ENCODE peak calls at places on chromosomes 11 and 22, in nine cellular contexts. One of them, this sample, is unnamed.

GRCh38 chr11:7675640-7676039 is 2.3 kb upstream of the CYB5R2 start:
- DNase-seq in Peyer's patch: no peak
- DNase-seq in nephron progenitor cell: no peak
- DNase-seq in AG04450: no peak
- DNase-seq in fibroblast of pulmonary artery: no peak
- DNase-seq in omental fat pad: no peak
- DNase-seq in HL-60: no peak
- DNase-seq in A549: no peak
- DNase-seq in stomach: no peak
- DNase-seq in this sample: no peak

GRCh38 chr22:27435839-27436581 is 365.5 kb downstream of the MN1 start:
- DNase-seq in Peyer's patch: no peak
- DNase-seq in nephron progenitor cell: peak
- DNase-seq in AG04450: peak
- DNase-seq in fibroblast of pulmonary artery: peak
- DNase-seq in omental fat pad: no peak
- DNase-seq in HL-60: no peak
- DNase-seq in A549: no peak
- DNase-seq in stomach: no peak
- DNase-seq in this sample: no peak

GRCh38 chr11:101848262-101848661 is 66.5 kb upstream of the CEP126 start:
- DNase-seq in Peyer's patch: no peak
- DNase-seq in nephron progenitor cell: no peak
- DNase-seq in AG04450: no peak
- DNase-seq in fibroblast of pulmonary artery: peak
- DNase-seq in omental fat pad: no peak
- DNase-seq in HL-60: no peak
- DNase-seq in A549: no peak
- DNase-seq in stomach: no peak
- DNase-seq in this sample: no peak

GRCh38 chr11:94837317-94837716 is 69.2 kb downstream of the AMOTL1 start:
- DNase-seq in Peyer's patch: no peak
- DNase-seq in nephron progenitor cell: no peak
- DNase-seq in AG04450: no peak
- DNase-seq in fibroblast of pulmonary artery: no peak
- DNase-seq in omental fat pad: no peak
- DNase-seq in HL-60: no peak
- DNase-seq in A549: no peak
- DNase-seq in stomach: no peak
- DNase-seq in this sample: no peak

GRCh38 chr11:64875369-64876225 is 2.8 kb downstream of the EHD1 start:
- DNase-seq in Peyer's patch: no peak
- DNase-seq in nephron progenitor cell: no peak
- DNase-seq in AG04450: no peak
- DNase-seq in fibroblast of pulmonary artery: no peak
- DNase-seq in omental fat pad: no peak
- DNase-seq in HL-60: peak
- DNase-seq in A549: no peak
- DNase-seq in stomach: no peak
- DNase-seq in this sample: no peak

GRCh38 chr11:94879006-94879405 is 94.3 kb downstream of the CWC15 start:
- DNase-seq in Peyer's patch: no peak
- DNase-seq in nephron progenitor cell: no peak
- DNase-seq in AG04450: no peak
- DNase-seq in fibroblast of pulmonary artery: no peak
- DNase-seq in omental fat pad: no peak
- DNase-seq in HL-60: no peak
- DNase-seq in A549: no peak
- DNase-seq in stomach: no peak
- DNase-seq in this sample: no peak

GRCh38 chr11:111775024-111775710 is 9.0 kb upstream of the PPP2R1B start:
- DNase-seq in Peyer's patch: no peak
- DNase-seq in nephron progenitor cell: no peak
- DNase-seq in AG04450: no peak
- DNase-seq in fibroblast of pulmonary artery: peak
- DNase-seq in omental fat pad: no peak
- DNase-seq in HL-60: no peak
- DNase-seq in A549: no peak
- DNase-seq in stomach: peak
- DNase-seq in this sample: no peak

GRCh38 chr11:126700773-126701554 is 299.6 kb downstream of the KIRREL3 start:
- DNase-seq in Peyer's patch: no peak
- DNase-seq in nephron progenitor cell: no peak
- DNase-seq in AG04450: no peak
- DNase-seq in fibroblast of pulmonary artery: no peak
- DNase-seq in omental fat pad: no peak
- DNase-seq in HL-60: no peak
- DNase-seq in A549: no peak
- DNase-seq in stomach: no peak
- DNase-seq in this sample: peak

GRCh38 chr22:30606455-30607299 is at the start of gene TCN2:
- DNase-seq in Peyer's patch: peak
- DNase-seq in nephron progenitor cell: peak
- DNase-seq in AG04450: no peak
- DNase-seq in fibroblast of pulmonary artery: peak
- DNase-seq in omental fat pad: peak
- DNase-seq in HL-60: peak
- DNase-seq in A549: peak
- DNase-seq in stomach: peak
- DNase-seq in this sample: peak

GRCh38 chr22:20957118-20957690 is 9.9 kb upstream of the AIFM3 start:
- DNase-seq in Peyer's patch: peak
- DNase-seq in nephron progenitor cell: peak
- DNase-seq in AG04450: no peak
- DNase-seq in fibroblast of pulmonary artery: no peak
- DNase-seq in omental fat pad: no peak
- DNase-seq in HL-60: peak
- DNase-seq in A549: peak
- DNase-seq in stomach: peak
- DNase-seq in this sample: peak

GRCh38 chr11:28169816-28170215 is 61.6 kb downstream of the METTL15 start:
- DNase-seq in Peyer's patch: no peak
- DNase-seq in nephron progenitor cell: no peak
- DNase-seq in AG04450: no peak
- DNase-seq in fibroblast of pulmonary artery: peak
- DNase-seq in omental fat pad: no peak
- DNase-seq in HL-60: no peak
- DNase-seq in A549: no peak
- DNase-seq in stomach: no peak
- DNase-seq in this sample: no peak

GRCh38 chr11:47928426-47928825 is 51.9 kb upstream of the PTPRJ start:
- DNase-seq in Peyer's patch: no peak
- DNase-seq in nephron progenitor cell: no peak
- DNase-seq in AG04450: no peak
- DNase-seq in fibroblast of pulmonary artery: no peak
- DNase-seq in omental fat pad: no peak
- DNase-seq in HL-60: no peak
- DNase-seq in A549: no peak
- DNase-seq in stomach: no peak
- DNase-seq in this sample: no peak

GRCh38 chr11:120326228-120326627 is 1.1 kb downstream of the TLCD5 start:
- DNase-seq in Peyer's patch: no peak
- DNase-seq in nephron progenitor cell: no peak
- DNase-seq in AG04450: no peak
- DNase-seq in fibroblast of pulmonary artery: peak
- DNase-seq in omental fat pad: no peak
- DNase-seq in HL-60: no peak
- DNase-seq in A549: no peak
- DNase-seq in stomach: no peak
- DNase-seq in this sample: no peak

GRCh38 chr22:50601669-50602337 is 1.2 kb downstream of the MAPK8IP2 start:
- DNase-seq in Peyer's patch: no peak
- DNase-seq in nephron progenitor cell: no peak
- DNase-seq in AG04450: no peak
- DNase-seq in fibroblast of pulmonary artery: no peak
- DNase-seq in omental fat pad: no peak
- DNase-seq in HL-60: no peak
- DNase-seq in A549: no peak
- DNase-seq in stomach: no peak
- DNase-seq in this sample: peak

GRCh38 chr11:129639300-129639699 is 176.3 kb upstream of the TMEM45B start:
- DNase-seq in Peyer's patch: no peak
- DNase-seq in nephron progenitor cell: no peak
- DNase-seq in AG04450: peak
- DNase-seq in fibroblast of pulmonary artery: peak
- DNase-seq in omental fat pad: no peak
- DNase-seq in HL-60: no peak
- DNase-seq in A549: peak
- DNase-seq in stomach: no peak
- DNase-seq in this sample: no peak

DNA sequence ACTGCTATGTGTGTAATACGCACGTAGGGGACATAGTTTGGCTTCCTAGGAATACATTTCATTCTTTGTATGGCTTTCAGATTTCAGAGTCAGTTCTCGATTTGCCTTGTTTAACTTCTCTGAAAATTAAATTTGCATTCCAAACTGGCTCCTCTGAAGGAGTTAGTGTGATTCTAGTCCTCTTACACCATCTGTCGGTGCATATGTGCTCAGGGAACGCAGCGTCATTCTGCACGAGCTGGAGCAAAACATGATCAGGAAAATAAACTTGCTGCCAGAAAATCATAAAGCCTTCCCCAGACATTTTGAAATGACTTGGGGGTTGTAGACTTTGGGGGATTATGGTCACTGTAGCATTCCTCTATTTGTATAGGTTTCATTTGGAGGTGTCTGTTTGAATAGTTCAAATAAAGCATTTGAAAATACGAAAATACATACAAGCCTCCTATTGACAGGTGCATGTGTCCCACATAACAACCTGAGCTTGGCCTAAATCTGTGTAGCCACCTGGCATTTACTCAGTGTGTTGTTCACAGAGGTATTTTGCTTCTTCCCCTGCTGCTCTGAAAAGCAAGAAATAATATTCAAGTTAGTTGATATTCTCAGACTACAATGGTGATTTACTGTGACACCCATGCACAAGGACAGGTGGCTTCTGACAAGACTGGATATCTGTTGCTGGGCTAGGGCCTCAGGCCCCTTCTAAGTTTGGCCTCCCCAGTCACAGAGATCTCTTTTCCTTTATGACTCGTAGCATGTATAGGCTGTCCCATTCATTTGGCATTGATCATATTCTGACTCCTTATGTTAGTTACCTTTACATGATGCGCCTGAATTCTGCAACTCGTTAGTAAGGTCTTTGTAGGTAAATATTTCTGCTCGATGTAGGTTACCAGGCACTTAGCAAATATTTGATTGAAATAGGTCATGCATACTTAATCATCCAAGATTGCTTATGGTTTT is 81.6 kb upstream of the SORL1-AS1 start:
- DNase-seq in Peyer's patch: no peak
- DNase-seq in nephron progenitor cell: no peak
- DNase-seq in AG04450: no peak
- DNase-seq in fibroblast of pulmonary artery: peak
- DNase-seq in omental fat pad: no peak
- DNase-seq in HL-60: no peak
- DNase-seq in A549: no peak
- DNase-seq in stomach: peak
- DNase-seq in this sample: no peak
- TF ChIP-seq CTCF in Peyer's patch: no peak
- TF ChIP-seq CTCF in nephron progenitor cell: no peak
- TF ChIP-seq CTCF in AG04450: peak
- TF ChIP-seq CTCF in fibroblast of pulmonary artery: peak
- TF ChIP-seq CTCF in omental fat pad: no peak
- TF ChIP-seq CTCF in HL-60: no peak
- TF ChIP-seq CTCF in A549: no peak
- TF ChIP-seq CTCF in stomach: peak
- TF ChIP-seq CTCF in this sample: no peak

GRCh38 chr22:22810018-22810427 is 77.6 kb upstream of the IGLL5 start:
- DNase-seq in Peyer's patch: peak
- DNase-seq in nephron progenitor cell: peak
- DNase-seq in AG04450: no peak
- DNase-seq in fibroblast of pulmonary artery: peak
- DNase-seq in omental fat pad: no peak
- DNase-seq in HL-60: peak
- DNase-seq in A549: peak
- DNase-seq in stomach: peak
- DNase-seq in this sample: peak
- TF ChIP-seq CTCF in Peyer's patch: peak
- TF ChIP-seq CTCF in nephron progenitor cell: peak
- TF ChIP-seq CTCF in AG04450: peak
- TF ChIP-seq CTCF in fibroblast of pulmonary artery: peak
- TF ChIP-seq CTCF in omental fat pad: no peak
- TF ChIP-seq CTCF in HL-60: peak
- TF ChIP-seq CTCF in A549: peak
- TF ChIP-seq CTCF in stomach: peak
- TF ChIP-seq CTCF in this sample: peak

GRCh38 chr11:11397043-11397415 is 44.0 kb upstream of the CSNK2A3 start:
- DNase-seq in Peyer's patch: no peak
- DNase-seq in nephron progenitor cell: no peak
- DNase-seq in AG04450: no peak
- DNase-seq in fibroblast of pulmonary artery: no peak
- DNase-seq in omental fat pad: no peak
- DNase-seq in HL-60: no peak
- DNase-seq in A549: no peak
- DNase-seq in stomach: no peak
- DNase-seq in this sample: no peak

GRCh38 chr11:11400121-11400520 is 47.1 kb upstream of the CSNK2A3 start:
- DNase-seq in Peyer's patch: no peak
- DNase-seq in nephron progenitor cell: no peak
- DNase-seq in AG04450: no peak
- DNase-seq in fibroblast of pulmonary artery: no peak
- DNase-seq in omental fat pad: no peak
- DNase-seq in HL-60: no peak
- DNase-seq in A549: no peak
- DNase-seq in stomach: no peak
- DNase-seq in this sample: no peak

GRCh38 chr11:11401960-11402359 is 48.9 kb upstream of the CSNK2A3 start:
- DNase-seq in Peyer's patch: no peak
- DNase-seq in nephron progenitor cell: no peak
- DNase-seq in AG04450: no peak
- DNase-seq in fibroblast of pulmonary artery: no peak
- DNase-seq in omental fat pad: no peak
- DNase-seq in HL-60: no peak
- DNase-seq in A549: no peak
- DNase-seq in stomach: no peak
- DNase-seq in this sample: no peak

GRCh38 chr11:11403763-11404725 is 51.0 kb upstream of the CSNK2A3 start:
- DNase-seq in Peyer's patch: no peak
- DNase-seq in nephron progenitor cell: no peak
- DNase-seq in AG04450: no peak
- DNase-seq in fibroblast of pulmonary artery: peak
- DNase-seq in omental fat pad: no peak
- DNase-seq in HL-60: no peak
- DNase-seq in A549: no peak
- DNase-seq in stomach: no peak
- DNase-seq in this sample: no peak

GRCh38 chr11:11400635-11401232 is 47.7 kb upstream of the CSNK2A3 start:
- DNase-seq in Peyer's patch: no peak
- DNase-seq in nephron progenitor cell: no peak
- DNase-seq in AG04450: no peak
- DNase-seq in fibroblast of pulmonary artery: no peak
- DNase-seq in omental fat pad: no peak
- DNase-seq in HL-60: no peak
- DNase-seq in A549: no peak
- DNase-seq in stomach: no peak
- DNase-seq in this sample: peak
- TF ChIP-seq CTCF in Peyer's patch: peak
- TF ChIP-seq CTCF in nephron progenitor cell: peak
- TF ChIP-seq CTCF in AG04450: no peak
- TF ChIP-seq CTCF in fibroblast of pulmonary artery: no peak
- TF ChIP-seq CTCF in omental fat pad: no peak
- TF ChIP-seq CTCF in HL-60: no peak
- TF ChIP-seq CTCF in A549: no peak
- TF ChIP-seq CTCF in stomach: no peak
- TF ChIP-seq CTCF in this sample: peak

GRCh38 chr11:1807628-1807995 is 27.2 kb upstream of the SYT8 start:
- DNase-seq in Peyer's patch: no peak
- DNase-seq in nephron progenitor cell: no peak
- DNase-seq in AG04450: no peak
- DNase-seq in fibroblast of pulmonary artery: no peak
- DNase-seq in omental fat pad: no peak
- DNase-seq in HL-60: no peak
- DNase-seq in A549: peak
- DNase-seq in stomach: no peak
- DNase-seq in this sample: no peak
- TF ChIP-seq CTCF in Peyer's patch: peak
- TF ChIP-seq CTCF in nephron progenitor cell: no peak
- TF ChIP-seq CTCF in AG04450: no peak
- TF ChIP-seq CTCF in fibroblast of pulmonary artery: no peak
- TF ChIP-seq CTCF in omental fat pad: no peak
- TF ChIP-seq CTCF in HL-60: no peak
- TF ChIP-seq CTCF in A549: peak
- TF ChIP-seq CTCF in stomach: no peak
- TF ChIP-seq CTCF in this sample: no peak